ENCODE peak calls at places on chromosome 11, in seven cellular contexts. One of them, this sample, is unnamed.

GRCh38 chr11:38824573-38824972 is 2226.5 kb upstream of the RAG2 start:
- DNase-seq in stimulated activated CD4-positive, alpha-beta T cell treated with anti-CD3 and anti-CD28 coated beads, Interleukin-12 subunit alpha, Interleukin-12 subunit beta, amount 100 ng/mL, for 4 hours: no peak
- DNase-seq in WERI-Rb-1: no peak
- DNase-seq in H7: peak; percentile 13
- DNase-seq in GM19239: no peak
- DNase-seq in K562: no peak
- DNase-seq in T-helper 1 cell: no peak
- DNase-seq in this sample: no peak

GRCh38 chr11:68843052-68843561 is 1.4 kb upstream of the CPT1A start:
- DNase-seq in stimulated activated CD4-positive, alpha-beta T cell treated with anti-CD3 and anti-CD28 coated beads, Interleukin-12 subunit alpha, Interleukin-12 subunit beta, amount 100 ng/mL, for 4 hours: peak; percentile 45
- DNase-seq in WERI-Rb-1: no peak
- DNase-seq in H7: peak; percentile 70
- DNase-seq in GM19239: no peak
- DNase-seq in K562: no peak
- DNase-seq in T-helper 1 cell: peak; percentile 43
- DNase-seq in this sample: no peak

GRCh38 chr11:68380786-68381622 is 68.6 kb downstream of the LRP5 start:
- DNase-seq in stimulated activated CD4-positive, alpha-beta T cell treated with anti-CD3 and anti-CD28 coated beads, Interleukin-12 subunit alpha, Interleukin-12 subunit beta, amount 100 ng/mL, for 4 hours: no peak
- DNase-seq in WERI-Rb-1: no peak
- DNase-seq in H7: no peak
- DNase-seq in GM19239: no peak
- DNase-seq in K562: no peak
- DNase-seq in T-helper 1 cell: no peak
- DNase-seq in this sample: no peak

GRCh38 chr11:95245038-95245437 is 14.0 kb upstream of the SESN3 start:
- DNase-seq in stimulated activated CD4-positive, alpha-beta T cell treated with anti-CD3 and anti-CD28 coated beads, Interleukin-12 subunit alpha, Interleukin-12 subunit beta, amount 100 ng/mL, for 4 hours: no peak
- DNase-seq in WERI-Rb-1: no peak
- DNase-seq in H7: no peak
- DNase-seq in GM19239: no peak
- DNase-seq in K562: no peak
- DNase-seq in T-helper 1 cell: no peak
- DNase-seq in this sample: no peak

GRCh38 chr11:95884364-95884763 is 39.5 kb downstream of the MTMR2 start:
- DNase-seq in stimulated activated CD4-positive, alpha-beta T cell treated with anti-CD3 and anti-CD28 coated beads, Interleukin-12 subunit alpha, Interleukin-12 subunit beta, amount 100 ng/mL, for 4 hours: no peak
- DNase-seq in WERI-Rb-1: no peak
- DNase-seq in H7: no peak
- DNase-seq in GM19239: no peak
- DNase-seq in K562: no peak
- DNase-seq in T-helper 1 cell: no peak
- DNase-seq in this sample: no peak

GRCh38 chr11:9633674-9634073 is 30.2 kb upstream of the SWAP70 start:
- DNase-seq in stimulated activated CD4-positive, alpha-beta T cell treated with anti-CD3 and anti-CD28 coated beads, Interleukin-12 subunit alpha, Interleukin-12 subunit beta, amount 100 ng/mL, for 4 hours: no peak
- DNase-seq in WERI-Rb-1: no peak
- DNase-seq in H7: no peak
- DNase-seq in GM19239: no peak
- DNase-seq in K562: no peak
- DNase-seq in T-helper 1 cell: no peak
- DNase-seq in this sample: no peak

GRCh38 chr11:114066046-114066648 is 6.6 kb downstream of the ZBTB16 start:
- DNase-seq in stimulated activated CD4-positive, alpha-beta T cell treated with anti-CD3 and anti-CD28 coated beads, Interleukin-12 subunit alpha, Interleukin-12 subunit beta, amount 100 ng/mL, for 4 hours: no peak
- DNase-seq in WERI-Rb-1: no peak
- DNase-seq in H7: no peak
- DNase-seq in GM19239: no peak
- DNase-seq in K562: no peak
- DNase-seq in T-helper 1 cell: no peak
- DNase-seq in this sample: no peak

GRCh38 chr11:130467116-130467990 is 18.9 kb downstream of the ADAMTS15 start:
- DNase-seq in stimulated activated CD4-positive, alpha-beta T cell treated with anti-CD3 and anti-CD28 coated beads, Interleukin-12 subunit alpha, Interleukin-12 subunit beta, amount 100 ng/mL, for 4 hours: no peak
- DNase-seq in WERI-Rb-1: no peak
- DNase-seq in H7: no peak
- DNase-seq in GM19239: no peak
- DNase-seq in K562: no peak
- DNase-seq in T-helper 1 cell: no peak
- DNase-seq in this sample: no peak

GRCh38 chr11:128620306-128621175 is 33.2 kb upstream of the ETS1 start:
- DNase-seq in stimulated activated CD4-positive, alpha-beta T cell treated with anti-CD3 and anti-CD28 coated beads, Interleukin-12 subunit alpha, Interleukin-12 subunit beta, amount 100 ng/mL, for 4 hours: no peak
- DNase-seq in WERI-Rb-1: no peak
- DNase-seq in H7: peak; percentile 9
- DNase-seq in GM19239: no peak
- DNase-seq in K562: peak; percentile 20
- DNase-seq in T-helper 1 cell: no peak
- DNase-seq in this sample: no peak

GRCh38 chr11:11036185-11037161 is 178.6 kb upstream of the ZBED5 start:
- DNase-seq in stimulated activated CD4-positive, alpha-beta T cell treated with anti-CD3 and anti-CD28 coated beads, Interleukin-12 subunit alpha, Interleukin-12 subunit beta, amount 100 ng/mL, for 4 hours: no peak
- DNase-seq in WERI-Rb-1: peak; percentile 30
- DNase-seq in H7: peak; percentile 80
- DNase-seq in GM19239: peak; percentile 10
- DNase-seq in K562: peak; percentile 38
- DNase-seq in T-helper 1 cell: peak; percentile 16
- DNase-seq in this sample: peak; percentile 5

GRCh38 chr11:43810929-43811596 is 69.6 kb upstream of the ALKBH3 start:
- DNase-seq in stimulated activated CD4-positive, alpha-beta T cell treated with anti-CD3 and anti-CD28 coated beads, Interleukin-12 subunit alpha, Interleukin-12 subunit beta, amount 100 ng/mL, for 4 hours: no peak
- DNase-seq in WERI-Rb-1: no peak
- DNase-seq in H7: no peak
- DNase-seq in GM19239: no peak
- DNase-seq in K562: peak; percentile 9
- DNase-seq in T-helper 1 cell: no peak
- DNase-seq in this sample: no peak